ENCODE peak calls at places on chromosomes 16 and 17, in five cellular contexts. P is neural progenitor cell; S is cardiac fibroblast; T is stromal cell of bone marrow; C is activated CD8-positive, alpha-beta T cell treated with anti-CD3 and anti-CD28 coated beads, Interleukin-2, amount 10 ng/mL, durations not matched to agents 7 days and 5 days. A is an unnamed sample.

GRCh38 chr16:66703359-66704215 is 7.0 kb upstream of the CMTM4 start:
- DNase-seq in C (no peak), P (no peak), T (no peak), S (no peak), A (no peak)

GRCh38 chr17:42618442-42619150 is 9.1 kb downstream of the TUBG1 start:
- DNase-seq in S (no peak), T (no peak), C (peak), P (peak), A (no peak)

GRCh38 chr16:64317601-64318000 is 804.3 kb downstream of the CDH11 start:
- DNase-seq in P (no peak), C (no peak), S (no peak), T (no peak), A (no peak)

GRCh38 chr17:14321980-14322776 is 21.3 kb downstream of the HS3ST3B1 start:
- DNase-seq in C (no peak), P (no peak), S (no peak), T (no peak), A (no peak)

GRCh38 chr17:42378597-42379594 is 9.3 kb downstream of the STAT3 start:
- DNase-seq in C (no peak), S (peak), T (no peak), P (no peak), A (no peak)

GRCh38 chr17:29143894-29144293 is 36.3 kb downstream of the MYO18A start:
- DNase-seq in T (no peak), C (peak), S (no peak), P (peak), A (no peak)

GRCh38 chr16:1745181-1745899 is 26.0 kb downstream of the NME3 start:
- DNase-seq in P (no peak), C (no peak), T (peak), S (peak), A (peak)

GRCh38 chr16:9322735-9323134 is 231.3 kb downstream of the HAPSTR1 start:
- DNase-seq in C (no peak), T (no peak), S (no peak), P (no peak), A (no peak)

GRCh38 chr16:2826591-2827480 is 3.3 kb upstream of the ZG16B start:
- DNase-seq in C (no peak), S (no peak), T (no peak), P (no peak), A (no peak)

GRCh38 chr16:2039286-2040030 is 8.2 kb downstream of the NTHL1 start:
- DNase-seq in T (no peak), S (peak), P (no peak), C (no peak), A (peak)

GRCh38 chr17:19361326-19361725 is 1.2 kb downstream of the B9D1 start:
- DNase-seq in P (no peak), C (no peak), S (no peak), T (no peak), A (no peak)

GRCh38 chr17:4514206-4514605 is 15.5 kb downstream of the SPNS2 start:
- DNase-seq in P (peak), T (no peak), C (no peak), S (no peak), A (no peak)

GRCh38 chr17:8141046-8141445 is 11.2 kb downstream of the PER1 start:
- DNase-seq in C (no peak), S (no peak), T (no peak), P (no peak), A (no peak)

GRCh38 chr16:1715220-1715619 is 9.2 kb downstream of the MAPK8IP3 start:
- DNase-seq in P (no peak), S (no peak), T (no peak), C (no peak), A (no peak)

GRCh38 chr17:45222273-45222993 is 748 bp downstream of the FMNL1 start:
- DNase-seq in P (peak), S (no peak), T (no peak), C (peak), A (no peak)

GRCh38 chr16:49931931-49932330 is 76.0 kb upstream of the ZNF423 start:
- DNase-seq in P (no peak), C (no peak), S (no peak), T (no peak), A (no peak)

GRCh38 chr17:37107406-37108083 is 158.8 kb downstream of the AATF start:
- DNase-seq in S (no peak), P (no peak), C (no peak), T (no peak), A (no peak)

GRCh38 chr16:55678061-55678935 is 22.5 kb downstream of the SLC6A2 start:
- DNase-seq in P (no peak), T (no peak), S (no peak), C (no peak), A (no peak)

GRCh38 chr16:3882531-3882930 is 2.0 kb upstream of the CREBBP start:
- DNase-seq in P (no peak), S (no peak), C (no peak), T (no peak), A (no peak)

GRCh38 chr17:75370288-75370687 is 35.2 kb downstream of the GRB2 start:
- DNase-seq in S (no peak), T (no peak), P (no peak), C (no peak), A (no peak)

GRCh38 chr17:79942591-79943353 is 92.9 kb downstream of the TBC1D16 start:
- DNase-seq in S (peak), C (peak), T (no peak), P (no peak), A (no peak)

GRCh38 chr17:8256691-8257090 is 7.6 kb downstream of the PFAS start:
- DNase-seq in S (no peak), T (no peak), P (no peak), C (no peak), A (no peak)

GRCh38 chr17:2412561-2413021 is 11.7 kb upstream of the MNT start:
- DNase-seq in P (peak), S (peak), C (no peak), T (no peak), A (no peak)

GRCh38 chr17:39709998-39710964 is 10.4 kb downstream of the ERBB2 start:
- DNase-seq in C (no peak), P (no peak), S (no peak), T (no peak), A (no peak)

GRCh38 chr17:76753061-76753961 is 15.4 kb downstream of the MFSD11 start:
- DNase-seq in P (no peak), S (no peak), T (no peak), C (no peak), A (no peak)

GRCh38 chr17:79627184-79627765 is 16.4 kb upstream of the RBFOX3 start:
- DNase-seq in C (no peak), S (no peak), P (no peak), T (no peak), A (no peak)

GRCh38 chr17:6660765-6661463 is 9.4 kb downstream of the C17orf100 start:
- DNase-seq in C (peak), P (no peak), T (no peak), S (no peak), A (no peak)